ENCODE peak calls at places on chromosomes 16 and 17, in eight cellular contexts. S is lower leg skin; C is A549; Q is osteoblast; O is GM23338; H is body of pancreas; X is breast epithelium; W is CD4-positive, alpha-beta memory T cell. M is an unnamed sample.

GRCh38 chr17:72587773-72588511 is 467.1 kb downstream of the SOX9 start:
- DNase-seq in S (no peak), C (peak), Q (peak), O (no peak), H (no peak), X (no peak), W (peak), M (no peak)

GRCh38 chr17:73029941-73030340 is 62.5 kb downstream of the SLC39A11 start:
- DNase-seq in S (no peak), C (no peak), Q (no peak), O (no peak), H (peak), X (no peak), W (no peak), M (no peak)

GRCh38 chr17:9427460-9428315 is 147.9 kb downstream of the STX8 start:
- DNase-seq in S (no peak), C (no peak), Q (peak), O (no peak), H (peak), X (peak), W (no peak), M (no peak)

GRCh38 chr17:897970-898619 is 81.5 kb downstream of the NXN start:
- DNase-seq in S (no peak), C (no peak), Q (no peak), O (no peak), H (no peak), X (no peak), W (no peak), M (no peak)

GRCh38 chr17:9241371-9241712 is 220.0 kb downstream of the NTN1 start:
- DNase-seq in S (no peak), C (no peak), Q (no peak), O (no peak), H (peak), X (peak), W (no peak), M (no peak)

GRCh38 chr17:1275962-1276736 is 3.3 kb upstream of the TRARG1 start:
- DNase-seq in S (peak), C (peak), Q (peak), O (peak), H (peak), X (no peak), W (peak), M (peak)

GRCh38 chr16:814974-815373 is 14.4 kb upstream of the GNG13 start:
- DNase-seq in S (no peak), C (no peak), Q (peak), O (no peak), H (no peak), X (no peak), W (peak), M (no peak)

GRCh38 chr16:11016993-11017392 is 72.6 kb downstream of the CLEC16A start:
- DNase-seq in S (peak), C (peak), Q (peak), O (no peak), H (peak), X (no peak), W (no peak), M (peak)

GRCh38 chr17:18905226-18905625 is 46.7 kb upstream of the SLC5A10 start:
- DNase-seq in S (no peak), C (no peak), Q (no peak), O (no peak), H (no peak), X (no peak), W (no peak), M (no peak)

GRCh38 chr16:89322381-89323119 is 105.0 kb downstream of the ZNF778 start:
- DNase-seq in S (no peak), C (peak), Q (peak), O (peak), H (no peak), X (no peak), W (no peak), M (no peak)

GRCh38 chr17:33927732-33928133 is 327.4 kb upstream of the CCL2 start:
- DNase-seq in S (no peak), C (no peak), Q (no peak), O (peak), H (no peak), X (no peak), W (no peak), M (no peak)

GRCh38 chr17:35022536-35023063 is 40.9 kb downstream of the RFFL start:
- DNase-seq in S (peak), C (peak), Q (peak), O (no peak), H (peak), X (peak), W (peak), M (peak)

GRCh38 chr16:89054261-89054661 is 39.4 kb upstream of the ACSF3 start:
- DNase-seq in S (no peak), C (no peak), Q (no peak), O (no peak), H (no peak), X (no peak), W (peak), M (no peak)

GRCh38 chr17:69082696-69083095 is 22.0 kb upstream of the ABCA9 start:
- DNase-seq in S (no peak), C (no peak), Q (no peak), O (no peak), H (no peak), X (no peak), W (no peak), M (no peak)

GRCh38 chr16:35176449-35176848 is 1717.0 kb downstream of the TP53TG3F start:
- DNase-seq in S (no peak), C (no peak), Q (no peak), O (no peak), H (no peak), X (no peak), W (no peak), M (no peak)

GRCh38 chr16:27289669-27290068 is 21.1 kb upstream of the NSMCE1 start:
- DNase-seq in S (peak), C (no peak), Q (no peak), O (no peak), H (no peak), X (no peak), W (no peak), M (no peak)

GRCh38 chr17:19331553-19332245 is 30.8 kb downstream of the B9D1 start:
- DNase-seq in S (no peak), C (no peak), Q (no peak), O (no peak), H (no peak), X (no peak), W (no peak), M (no peak)

GRCh38 chr17:60604686-60605334 is 4.8 kb downstream of the PPM1D start:
- DNase-seq in S (no peak), C (no peak), Q (peak), O (no peak), H (no peak), X (no peak), W (no peak), M (no peak)

GRCh38 chr16:86193528-86194193 is 294.7 kb downstream of the IRF8 start:
- DNase-seq in S (no peak), C (no peak), Q (no peak), O (no peak), H (no peak), X (no peak), W (no peak), M (no peak)

GRCh38 chr16:30628628-30629342 is 18.6 kb upstream of the ZNF689 start:
- DNase-seq in S (peak), C (peak), Q (peak), O (peak), H (peak), X (peak), W (peak), M (peak)

GRCh38 chr16:52584354-52584840 is 37.5 kb upstream of the TOX3 start:
- DNase-seq in S (no peak), C (no peak), Q (no peak), O (no peak), H (no peak), X (no peak), W (no peak), M (no peak)

GRCh38 chr16:85557083-85557975 is 55.8 kb upstream of the GSE1 start:
- DNase-seq in S (no peak), C (peak), Q (peak), O (peak), H (peak), X (no peak), W (no peak), M (peak)

GRCh38 chr17:55705847-55706246 is 16.8 kb downstream of the TMEM100 start:
- DNase-seq in S (no peak), C (peak), Q (no peak), O (no peak), H (no peak), X (no peak), W (no peak), M (no peak)

GRCh38 chr16:2614761-2615191 is 67.5 kb upstream of the KCTD5 start:
- DNase-seq in S (no peak), C (no peak), Q (peak), O (no peak), H (no peak), X (no peak), W (no peak), M (no peak)

GRCh38 chr16:80899804-80900592 is 95.6 kb upstream of the CDYL2 start:
- DNase-seq in S (peak), C (peak), Q (peak), O (no peak), H (peak), X (peak), W (no peak), M (peak)

GRCh38 chr17:83067071-83067717 is 12.2 kb upstream of the METRNL start:
- DNase-seq in S (no peak), C (no peak), Q (peak), O (no peak), H (no peak), X (no peak), W (peak), M (peak)

GRCh38 chr17:34579979-34580684 is 750 bp downstream of the TMEM132E start:
- DNase-seq in S (no peak), C (peak), Q (peak), O (peak), H (peak), X (no peak), W (no peak), M (no peak)

GRCh38 chr17:8162997-8163977 is 539 bp upstream of the VAMP2 start:
- DNase-seq in S (no peak), C (no peak), Q (peak), O (peak), H (peak), X (no peak), W (peak), M (peak)

GRCh38 chr16:31277659-31278260 is 18.0 kb downstream of the ITGAM start:
- DNase-seq in S (no peak), C (no peak), Q (no peak), O (no peak), H (no peak), X (no peak), W (no peak), M (no peak)

GRCh38 chr17:58415371-58416055 is 1.8 kb downstream of the RNF43 start:
- DNase-seq in S (no peak), C (no peak), Q (no peak), O (peak), H (peak), X (no peak), W (no peak), M (no peak)

GRCh38 chr17:21400816-21401593 is 24.8 kb downstream of the KCNJ12 start:
- DNase-seq in S (no peak), C (no peak), Q (peak), O (no peak), H (no peak), X (no peak), W (no peak), M (no peak)

GRCh38 chr16:9128346-9129342 is 37.2 kb downstream of the HAPSTR1 start:
- DNase-seq in S (no peak), C (no peak), Q (no peak), O (no peak), H (no peak), X (peak), W (no peak), M (no peak)

GRCh38 chr17:45043268-45043681 is 8.2 kb downstream of the DCAKD start:
- DNase-seq in S (peak), C (no peak), Q (peak), O (no peak), H (no peak), X (peak), W (no peak), M (no peak)

DNA sequence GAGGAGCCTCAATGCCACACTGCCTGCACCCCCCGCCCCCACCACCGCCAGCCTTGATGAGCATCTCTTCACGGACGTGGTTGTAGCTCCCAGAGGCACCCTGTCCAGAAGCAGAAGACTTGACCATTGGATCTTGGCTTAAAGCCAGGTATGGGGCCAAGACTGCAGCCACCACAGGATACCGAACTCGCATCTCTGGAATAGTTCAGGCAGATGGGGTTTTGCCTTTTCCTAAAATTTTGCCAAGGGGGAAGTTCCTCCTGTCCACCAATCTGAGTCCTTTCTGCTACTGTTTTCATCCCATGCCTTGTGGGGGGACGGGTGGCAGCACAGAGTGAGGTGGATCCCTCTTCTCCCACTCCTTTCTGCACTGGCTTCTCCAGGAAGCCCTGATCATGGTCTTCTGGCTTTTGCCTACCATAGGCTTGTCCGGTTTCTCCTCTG is 939 bp downstream of the CORO6 start:
- DNase-seq in S (no peak), C (no peak), Q (peak), O (no peak), H (no peak), X (no peak), W (no peak), M (no peak)
- H3K4me3 ChIP-seq in S (no peak), C (peak), Q (peak), O (peak), H (no peak), X (peak), W (peak), M (peak)

GRCh38 chr17:77635176-77635575 is 323.3 kb upstream of the TNRC6C start:
- DNase-seq in S (no peak), C (no peak), Q (peak), O (no peak), H (no peak), X (no peak), W (no peak), M (no peak)
- H3K4me3 ChIP-seq in S (no peak), C (no peak), Q (no peak), O (no peak), H (no peak), X (no peak), W (no peak), M (no peak)

GRCh38 chr16:54937673-54938350 is 7.1 kb downstream of the IRX5 start:
- DNase-seq in S (no peak), C (no peak), Q (peak), O (peak), H (no peak), X (no peak), W (no peak), M (no peak)

GRCh38 chr16:54938351-54939346 is 8.0 kb downstream of the IRX5 start:
- DNase-seq in S (no peak), C (no peak), Q (peak), O (peak), H (no peak), X (no peak), W (no peak), M (no peak)

GRCh38 chr16:54940279-54940604 is 9.6 kb downstream of the IRX5 start:
- DNase-seq in S (no peak), C (no peak), Q (no peak), O (no peak), H (no peak), X (no peak), W (no peak), M (no peak)

GRCh38 chr16:54936979-54937672 is 6.5 kb downstream of the IRX5 start:
- DNase-seq in S (peak), C (peak), Q (peak), O (peak), H (peak), X (peak), W (no peak), M (no peak)

DNA sequence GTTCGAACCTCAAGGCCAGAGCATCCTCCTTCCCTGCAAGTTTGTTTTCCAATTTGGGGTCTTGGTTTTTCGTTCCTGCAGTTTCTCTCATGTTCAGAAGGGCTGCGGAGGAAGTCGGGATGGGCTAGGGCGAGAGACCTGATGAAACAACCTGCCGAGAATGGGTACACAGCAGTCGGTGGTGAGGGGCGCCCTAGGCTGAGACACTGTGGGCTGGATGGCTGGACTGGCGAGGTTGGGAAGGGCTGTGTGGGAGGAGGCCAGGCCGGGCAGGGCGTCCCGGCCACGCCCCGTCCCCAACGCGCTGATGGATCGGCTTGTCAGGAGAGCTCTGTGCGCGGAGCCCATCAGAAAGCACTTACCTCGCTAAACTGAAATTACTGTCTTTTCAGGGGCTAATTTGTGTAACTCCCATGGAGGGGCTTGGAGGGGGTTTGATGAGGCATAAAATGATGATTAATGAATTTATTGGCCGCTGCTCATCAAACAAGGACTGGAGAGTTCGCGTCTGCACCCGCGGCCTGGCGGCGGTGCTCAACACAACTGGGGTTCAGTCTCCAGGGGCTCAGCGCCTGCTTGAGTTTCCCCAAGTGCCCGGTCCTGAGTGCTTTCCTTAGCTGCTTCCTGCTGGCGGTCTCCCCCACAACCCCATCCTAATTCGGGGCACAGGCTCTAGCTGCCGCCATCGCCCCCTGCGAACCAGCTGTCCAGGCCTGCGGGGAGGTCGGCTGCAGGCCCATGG is 9.0 kb downstream of the IRX5 start:
- DNase-seq in S (peak), C (no peak), Q (no peak), O (peak), H (no peak), X (peak), W (no peak), M (no peak)
- H3K4me3 ChIP-seq in S (no peak), C (no peak), Q (no peak), O (peak), H (no peak), X (peak), W (no peak), M (no peak)

DNA sequence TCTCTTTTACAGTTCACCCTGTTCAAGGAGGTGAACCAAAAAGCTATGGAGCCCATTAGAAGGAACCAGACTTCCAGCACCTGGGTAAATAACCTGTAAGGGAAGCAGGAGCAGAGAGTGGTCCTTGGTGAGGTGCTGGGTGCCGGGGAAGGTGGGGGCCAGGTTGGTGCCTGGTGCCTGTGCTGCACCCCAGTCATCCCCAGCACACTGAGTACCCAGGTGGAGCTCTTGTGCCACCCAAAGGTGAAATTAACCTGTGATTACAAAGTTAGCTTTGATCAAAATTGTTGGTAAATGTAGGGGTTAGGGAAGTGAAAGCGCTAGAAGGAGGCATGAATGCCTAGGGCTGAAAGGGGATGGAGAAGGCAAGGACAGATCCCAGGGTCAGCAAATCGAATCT is 58.6 kb downstream of the CDRT4 start:
- DNase-seq in S (no peak), C (peak), Q (no peak), O (no peak), H (no peak), X (no peak), W (no peak), M (no peak)
- H3K4me3 ChIP-seq in S (no peak), C (no peak), Q (peak), O (no peak), H (no peak), X (no peak), W (no peak), M (no peak)

GRCh38 chr17:79029327-79030009 is 5.5 kb downstream of the C1QTNF1 start:
- DNase-seq in S (no peak), C (no peak), Q (peak), O (no peak), H (no peak), X (no peak), W (no peak), M (no peak)

GRCh38 chr17:79026345-79027273 is 2.6 kb downstream of the C1QTNF1 start:
- DNase-seq in S (no peak), C (peak), Q (peak), O (no peak), H (no peak), X (peak), W (no peak), M (no peak)

GRCh38 chr17:79027925-79028491 is 4.0 kb downstream of the C1QTNF1 start:
- DNase-seq in S (no peak), C (no peak), Q (peak), O (no peak), H (no peak), X (no peak), W (no peak), M (peak)

GRCh38 chr17:79027274-79027924 is 3.4 kb downstream of the C1QTNF1 start:
- DNase-seq in S (no peak), C (no peak), Q (peak), O (no peak), H (no peak), X (no peak), W (no peak), M (peak)

DNA sequence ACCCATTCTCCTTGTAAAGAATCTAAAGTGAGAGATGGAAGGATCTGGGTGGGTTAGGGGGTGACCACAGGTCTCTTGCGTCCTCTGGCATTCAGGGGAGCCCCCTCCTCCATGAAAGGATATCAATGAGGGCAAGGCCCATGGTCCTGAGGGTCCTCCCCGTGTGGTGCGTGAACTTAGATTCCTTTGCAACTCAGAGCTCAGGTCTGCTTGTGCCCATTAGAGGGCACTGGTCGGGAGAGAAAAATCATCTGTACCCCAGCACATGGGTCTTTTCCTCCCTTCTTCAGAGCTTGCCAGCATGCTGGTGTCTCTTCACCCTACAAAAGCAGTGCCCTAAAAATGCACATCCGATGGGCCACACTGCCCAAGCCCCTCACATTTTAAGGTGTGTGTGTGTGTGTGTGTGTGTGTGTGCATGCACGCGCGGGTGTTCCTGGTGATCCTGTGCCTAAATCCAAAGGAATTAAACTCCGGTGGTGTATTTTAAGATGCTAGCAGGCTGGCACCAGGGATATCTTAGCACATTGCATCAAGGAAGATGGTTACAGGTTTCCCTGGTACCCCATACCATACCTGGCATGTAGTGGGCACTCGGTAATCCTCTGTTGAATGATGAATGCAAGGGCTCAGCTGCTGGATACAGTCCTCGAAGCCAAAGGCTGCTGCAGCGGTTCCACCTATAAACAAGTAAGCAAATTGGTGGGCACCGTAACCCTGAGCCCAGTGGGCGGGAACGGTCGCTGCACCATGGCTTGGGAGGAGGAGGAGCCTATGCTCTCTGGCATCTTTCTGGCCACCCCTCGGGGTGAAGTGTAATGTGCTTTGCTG is 4.7 kb downstream of the C1QTNF1 start:
- DNase-seq in S (no peak), C (no peak), Q (peak), O (no peak), H (no peak), X (no peak), W (no peak), M (no peak)
- H3K4me3 ChIP-seq in S (no peak), C (no peak), Q (peak), O (no peak), H (no peak), X (peak), W (no peak), M (no peak)